ENCODE peak calls at places on chromosome 9, in seven cellular contexts. J is skeletal muscle cell; R is GM10248; K is naive thymus-derived CD4-positive, alpha-beta T cell; S is GM12865; O is HuH-7; V is stimulated activated naive CD4-positive, alpha-beta T cell. Q is an unnamed sample.

GRCh38 chr9:121841771-121842611 is 190.6 kb downstream of the DAB2IP start:
- DNase-seq in J (no peak), R (no peak), K (no peak), S (no peak), O (no peak), V (no peak), Q (no peak)

GRCh38 chr9:68755752-68756151 is 50.7 kb downstream of the PIP5K1B start:
- DNase-seq in J (no peak), R (no peak), K (no peak), S (no peak), O (no peak), V (no peak), Q (no peak)

GRCh38 chr9:129554649-129555048 is 66.3 kb downstream of the C9orf50 start:
- DNase-seq in J (no peak), R (no peak), K (no peak), S (no peak), O (no peak), V (no peak), Q (peak; percentile 31)

GRCh38 chr9:21031091-21031817 is at the start of gene HACD4:
- DNase-seq in J (no peak), R (peak; percentile 83), K (peak; percentile 75), S (peak; percentile 79), O (no peak), V (peak; percentile 80), Q (peak; percentile 74)

GRCh38 chr9:111477677-111478076 is 6.5 kb downstream of the ECPAS start:
- DNase-seq in J (no peak), R (no peak), K (no peak), S (no peak), O (no peak), V (no peak), Q (no peak)

GRCh38 chr9:134320195-134320885 is 5.9 kb upstream of the RXRA start:
- DNase-seq in J (no peak), R (no peak), K (no peak), S (no peak), O (no peak), V (peak; percentile 22), Q (peak; percentile 41)

GRCh38 chr9:81690251-81690851 is 1.0 kb upstream of the TLE1 start:
- DNase-seq in J (no peak), R (no peak), K (no peak), S (no peak), O (peak; percentile 61), V (no peak), Q (peak; percentile 30)

GRCh38 chr9:92187390-92187789 is 72.2 kb upstream of the SPTLC1 start:
- DNase-seq in J (no peak), R (no peak), K (no peak), S (peak; percentile 53), O (no peak), V (no peak), Q (no peak)

GRCh38 chr9:20441166-20441565 is 181.1 kb downstream of the MLLT3 start:
- DNase-seq in J (no peak), R (no peak), K (no peak), S (no peak), O (no peak), V (no peak), Q (no peak)

GRCh38 chr9:129640871-129641750 is 840 bp downstream of the ASB6 start:
- DNase-seq in J (no peak), R (no peak), K (no peak), S (no peak), O (no peak), V (no peak), Q (no peak)

GRCh38 chr9:105264380-105264779 is 19.9 kb downstream of the SLC44A1 start:
- DNase-seq in J (no peak), R (no peak), K (no peak), S (peak; percentile 13), O (no peak), V (no peak), Q (no peak)

GRCh38 chr9:94973491-94973941 is 247.0 kb downstream of the AOPEP start:
- DNase-seq in J (no peak), R (no peak), K (no peak), S (no peak), O (no peak), V (no peak), Q (no peak)

GRCh38 chr9:90095682-90096081 is 490.9 kb downstream of the GADD45G start:
- DNase-seq in J (peak; percentile 48), R (no peak), K (no peak), S (peak; percentile 44), O (no peak), V (no peak), Q (peak; percentile 58)

GRCh38 chr9:82254646-82255367 is 266.2 kb downstream of the SPATA31D1 start:
- DNase-seq in J (no peak), R (no peak), K (no peak), S (no peak), O (no peak), V (no peak), Q (no peak)

Q was measured in psoas muscle.